ENCODE peak calls at places on chromosomes 5 and 9, in nine cellular contexts. X is brain microvascular endothelial cell; E is CD8-positive, alpha-beta T cell; V is fibroblast of lung; H is psoas muscle; G is testis; D is AG09309; Y is SK-N-SH; N is A549. O is an unnamed sample.

GRCh38 chr5:135473956-135474670 is 22.0 kb upstream of the TIFAB start:
- DNase-seq in Y (no peak), N (no peak), G (no peak), V (no peak), E (no peak), X (no peak), H (no peak), D (no peak), O (no peak)

GRCh38 chr5:175778951-175779475 is 92.4 kb upstream of the CPLX2 start:
- DNase-seq in V (no peak), D (no peak), Y (peak), N (peak), X (peak), E (peak), H (no peak), G (peak), O (no peak)

GRCh38 chr9:11149065-11149464 is 536.3 kb upstream of the PTPRD start:
- DNase-seq in H (no peak), E (no peak), X (no peak), G (peak), Y (no peak), D (no peak), N (no peak), V (no peak), O (no peak)

GRCh38 chr9:1939926-1940368 is 75.2 kb upstream of the SMARCA2 start:
- DNase-seq in X (no peak), N (peak), E (peak), G (peak), V (peak), H (no peak), Y (peak), D (no peak), O (peak)

GRCh38 chr9:114968710-114969109 is 38.3 kb upstream of the TNFSF8 start:
- DNase-seq in V (peak), D (no peak), X (peak), Y (no peak), G (no peak), N (no peak), H (no peak), E (no peak), O (peak)

GRCh38 chr5:62486672-62487071 is 74.1 kb downstream of the IPO11 start:
- DNase-seq in N (no peak), G (no peak), E (no peak), H (no peak), X (no peak), D (no peak), V (no peak), Y (peak), O (no peak)

GRCh38 chr9:109793196-109793595 is 13.2 kb downstream of the PALM2AKAP2 start:
- DNase-seq in V (peak), X (peak), E (no peak), N (peak), H (no peak), D (peak), G (no peak), Y (no peak), O (peak)

GRCh38 chr9:95724253-95724991 is 151.1 kb upstream of the ERCC6L2 start:
- DNase-seq in G (no peak), V (no peak), Y (no peak), N (no peak), D (no peak), X (no peak), E (peak), H (no peak), O (no peak)

GRCh38 chr9:108786322-108786721 is 69.5 kb downstream of the ACTL7B start:
- DNase-seq in V (no peak), X (no peak), D (no peak), G (no peak), H (no peak), E (no peak), N (no peak), Y (no peak), O (peak)

GRCh38 chr5:140608730-140609520 is 24.1 kb downstream of the CD14 start:
- DNase-seq in D (no peak), V (no peak), H (no peak), E (no peak), N (no peak), G (no peak), X (no peak), Y (no peak), O (peak)

GRCh38 chr5:30959238-30959637 is 234.2 kb upstream of the CDH6 start:
- DNase-seq in X (no peak), N (no peak), V (no peak), G (no peak), E (no peak), H (no peak), D (no peak), Y (no peak), O (no peak)

GRCh38 chr5:144473650-144474049 is 303.0 kb downstream of the KCTD16 start:
- DNase-seq in V (no peak), D (no peak), H (no peak), E (no peak), G (no peak), Y (no peak), X (no peak), N (no peak), O (no peak)

GRCh38 chr5:144468542-144468941 is 297.9 kb downstream of the KCTD16 start:
- DNase-seq in Y (no peak), G (no peak), H (no peak), V (no peak), X (no peak), E (no peak), N (no peak), D (no peak), O (no peak)

GRCh38 chr5:144465441-144465840 is 294.8 kb downstream of the KCTD16 start:
- DNase-seq in X (no peak), Y (no peak), N (no peak), D (no peak), G (no peak), V (no peak), H (no peak), E (no peak), O (no peak)

GRCh38 chr5:144469106-144469505 is 298.4 kb downstream of the KCTD16 start:
- DNase-seq in G (no peak), V (no peak), E (no peak), Y (no peak), D (no peak), N (no peak), H (no peak), X (no peak), O (peak)

DNA sequence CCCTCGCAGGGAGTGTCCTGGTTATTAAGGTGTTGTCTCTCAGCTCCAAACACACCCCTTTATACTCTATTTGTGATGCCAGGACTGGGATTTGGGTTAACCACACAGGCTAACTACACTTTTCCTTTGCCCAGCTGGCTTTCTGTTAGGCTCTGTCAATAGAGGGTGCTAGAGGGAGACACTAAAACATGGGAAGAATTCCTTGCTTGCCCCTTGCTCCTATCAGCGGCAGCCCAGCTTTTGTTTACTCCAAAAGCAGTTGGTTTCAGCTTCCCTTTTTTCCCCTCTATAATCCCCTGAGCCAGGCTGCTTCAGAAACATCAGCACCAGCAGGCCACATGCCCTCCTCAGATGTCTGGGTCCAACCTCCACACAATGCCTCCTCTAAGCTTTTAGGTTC is 297.1 kb downstream of the KCTD16 start:
- DNase-seq in V (peak), D (no peak), G (peak), E (no peak), N (peak), Y (peak), X (peak), H (no peak), O (peak)
- TF ChIP-seq CTCF in V (peak), D (peak), G (peak), E (no peak), N (peak), Y (peak), X (peak), H (no peak), O (peak)

GRCh38 chr5:122779451-122779850 is 4.6 kb downstream of the SNX2 start:
- DNase-seq in G (no peak), E (no peak), H (no peak), V (no peak), D (no peak), N (no peak), X (no peak), Y (no peak), O (no peak)

GRCh38 chr5:122775713-122776084 is 819 bp downstream of the SNX2 start:
- DNase-seq in D (no peak), Y (peak), N (no peak), X (no peak), V (peak), E (no peak), H (no peak), G (no peak), O (peak)

GRCh38 chr5:122780296-122780695 is 5.4 kb downstream of the SNX2 start:
- DNase-seq in Y (no peak), E (no peak), G (no peak), H (no peak), X (no peak), N (no peak), D (no peak), V (no peak), O (no peak)

GRCh38 chr5:122776143-122776542 is 1.3 kb downstream of the SNX2 start:
- DNase-seq in H (no peak), D (no peak), N (no peak), G (no peak), Y (no peak), E (no peak), V (no peak), X (no peak), O (no peak)

DNA sequence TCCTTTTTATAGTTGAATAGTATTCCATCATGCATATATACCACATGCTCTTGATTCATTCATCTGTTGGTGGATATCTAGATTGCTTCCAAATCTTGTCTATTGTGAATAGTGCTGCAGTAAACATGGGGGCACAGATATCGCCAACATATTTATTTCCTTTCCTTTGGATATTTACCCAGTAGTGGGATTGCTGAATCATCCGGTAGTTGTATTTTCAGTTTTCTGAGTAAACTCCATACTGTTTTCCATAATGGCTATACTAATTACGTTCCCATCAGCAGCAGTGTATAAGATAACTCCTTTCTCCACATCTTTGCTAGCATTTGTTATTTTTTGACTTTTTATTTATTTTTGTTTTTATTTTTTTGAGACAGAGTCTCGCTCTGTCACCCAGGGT is 3.3 kb downstream of the SNX2 start:
- DNase-seq in G (no peak), X (no peak), V (no peak), H (no peak), E (no peak), Y (no peak), D (no peak), N (no peak), O (no peak)
- H3K4me3 ChIP-seq in G (no peak), X (no peak), V (no peak), H (no peak), E (no peak), Y (no peak), D (no peak), N (no peak), O (no peak)

DNA sequence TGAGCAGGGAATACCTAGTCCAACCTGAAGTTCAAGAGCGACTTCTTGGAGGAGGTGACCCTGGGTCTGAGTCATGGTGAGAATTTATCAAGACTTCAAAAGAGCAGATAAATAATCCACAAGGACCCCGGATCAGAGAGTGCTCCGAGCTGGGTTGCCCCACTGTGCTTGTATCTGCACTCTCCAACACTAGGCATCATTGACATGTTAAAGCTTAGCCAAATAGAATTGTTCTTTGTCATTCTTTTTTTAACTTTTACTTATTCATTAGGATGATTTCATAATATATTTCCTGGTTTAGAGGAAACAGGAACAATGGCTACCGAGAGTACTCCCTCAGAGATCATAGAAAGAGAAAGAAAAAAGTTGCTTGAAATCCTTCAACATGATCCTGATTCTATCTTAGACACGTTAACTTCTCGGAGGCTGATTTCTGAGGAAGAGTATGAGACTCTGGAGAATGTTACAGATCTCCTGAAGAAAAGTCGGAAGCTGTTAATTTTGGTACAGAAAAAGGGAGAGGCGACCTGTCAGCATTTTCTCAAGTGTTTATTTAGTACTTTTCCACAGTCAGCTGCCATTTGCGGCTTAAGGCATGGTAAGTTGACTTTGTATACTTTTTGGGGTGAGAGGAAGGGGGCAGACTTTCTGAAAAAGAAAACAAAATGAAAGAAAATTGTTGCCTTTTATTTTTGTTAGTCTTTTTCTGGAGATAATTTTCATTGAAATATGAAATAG is at the start of gene CARD6:
- DNase-seq in X (no peak), D (no peak), H (no peak), Y (no peak), N (peak), G (no peak), V (peak), E (no peak), O (peak)
- TF ChIP-seq CTCF in X (no peak), D (no peak), H (no peak), Y (no peak), N (no peak), G (no peak), V (peak), E (no peak), O (peak)

GRCh38 chr5:98339141-98339848 is 434.2 kb upstream of the RGMB start:
- DNase-seq in H (no peak), E (no peak), G (no peak), D (no peak), N (no peak), X (no peak), V (no peak), Y (no peak), O (no peak)

GRCh38 chr5:98341038-98341710 is 432.3 kb upstream of the RGMB start:
- DNase-seq in E (no peak), D (peak), G (no peak), Y (no peak), H (no peak), V (peak), X (peak), N (no peak), O (peak)

GRCh38 chr5:98341711-98342042 is 431.8 kb upstream of the RGMB start:
- DNase-seq in X (no peak), D (no peak), G (no peak), Y (no peak), E (no peak), N (no peak), H (no peak), V (peak), O (peak)
- H3K4me3 ChIP-seq in X (no peak), D (no peak), G (no peak), Y (no peak), E (no peak), N (no peak), H (no peak), V (no peak), O (no peak)

DNA sequence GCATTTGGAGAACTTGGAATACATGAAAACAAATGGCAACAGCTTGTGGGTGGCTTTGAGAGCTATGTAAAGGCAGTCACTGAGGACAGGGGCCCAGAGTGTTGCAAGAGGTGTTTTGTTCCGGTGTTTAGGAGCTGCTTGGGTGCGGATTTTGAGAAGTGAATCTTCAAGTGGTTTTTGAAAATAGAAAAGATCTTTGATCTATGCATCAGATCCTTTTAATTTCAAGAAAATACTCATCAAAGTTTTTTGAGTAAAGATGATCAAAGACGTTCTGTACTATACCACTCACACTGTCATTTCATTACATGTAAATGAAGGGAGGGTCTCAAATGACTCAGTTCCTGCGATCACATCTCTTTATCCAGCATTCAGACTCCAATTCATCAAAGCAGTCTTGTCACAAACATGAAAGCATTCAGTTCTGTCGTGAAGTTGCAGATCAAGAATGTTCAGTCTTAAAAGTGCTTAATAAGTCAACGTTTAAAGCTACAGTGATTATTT is 112.5 kb downstream of the WDR41 start:
- DNase-seq in E (peak), N (no peak), G (no peak), V (no peak), X (no peak), Y (no peak), D (no peak), H (no peak), O (no peak)
- TF ChIP-seq CTCF in E (no peak), N (no peak), G (no peak), V (no peak), X (no peak), Y (no peak), D (no peak), H (no peak), O (no peak)

DNA sequence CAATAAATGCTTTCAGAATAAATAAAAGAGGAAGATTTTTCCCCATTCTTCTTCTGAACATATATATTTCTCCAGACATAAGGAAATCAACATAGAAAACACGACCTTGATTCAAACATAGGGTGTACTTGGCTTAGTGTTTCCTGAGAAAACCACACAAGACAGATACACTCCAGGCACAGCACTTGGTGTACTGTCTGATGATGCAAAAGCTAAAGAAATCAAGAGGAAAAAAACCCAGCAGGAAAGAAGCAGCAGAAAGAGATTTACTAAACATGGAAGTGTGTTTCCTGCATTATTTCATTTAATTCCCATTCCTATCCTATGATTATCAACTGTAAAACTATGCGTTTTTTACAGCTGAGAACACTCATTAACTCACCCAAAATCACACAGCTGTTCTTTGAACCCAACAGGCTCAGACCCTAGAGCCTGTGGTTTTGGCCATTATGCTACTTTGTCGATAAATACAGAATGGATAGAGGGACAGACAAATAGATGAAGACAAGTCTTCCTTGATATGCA is 46.1 kb downstream of the NIPAL4 start:
- DNase-seq in N (no peak), D (no peak), G (no peak), X (no peak), V (peak), E (no peak), Y (no peak), H (no peak), O (peak)
- H3K4me3 ChIP-seq in N (no peak), D (no peak), G (no peak), X (no peak), V (no peak), E (no peak), Y (no peak), H (no peak), O (no peak)

GRCh38 chr5:170338933-170339779 is 41.6 kb upstream of the LCP2 start:
- DNase-seq in H (no peak), D (no peak), E (peak), Y (no peak), X (no peak), N (no peak), G (no peak), V (no peak), O (no peak)
- TF ChIP-seq CTCF in H (peak), D (no peak), E (peak), Y (no peak), X (no peak), N (peak), G (no peak), V (no peak), O (no peak)

DNA sequence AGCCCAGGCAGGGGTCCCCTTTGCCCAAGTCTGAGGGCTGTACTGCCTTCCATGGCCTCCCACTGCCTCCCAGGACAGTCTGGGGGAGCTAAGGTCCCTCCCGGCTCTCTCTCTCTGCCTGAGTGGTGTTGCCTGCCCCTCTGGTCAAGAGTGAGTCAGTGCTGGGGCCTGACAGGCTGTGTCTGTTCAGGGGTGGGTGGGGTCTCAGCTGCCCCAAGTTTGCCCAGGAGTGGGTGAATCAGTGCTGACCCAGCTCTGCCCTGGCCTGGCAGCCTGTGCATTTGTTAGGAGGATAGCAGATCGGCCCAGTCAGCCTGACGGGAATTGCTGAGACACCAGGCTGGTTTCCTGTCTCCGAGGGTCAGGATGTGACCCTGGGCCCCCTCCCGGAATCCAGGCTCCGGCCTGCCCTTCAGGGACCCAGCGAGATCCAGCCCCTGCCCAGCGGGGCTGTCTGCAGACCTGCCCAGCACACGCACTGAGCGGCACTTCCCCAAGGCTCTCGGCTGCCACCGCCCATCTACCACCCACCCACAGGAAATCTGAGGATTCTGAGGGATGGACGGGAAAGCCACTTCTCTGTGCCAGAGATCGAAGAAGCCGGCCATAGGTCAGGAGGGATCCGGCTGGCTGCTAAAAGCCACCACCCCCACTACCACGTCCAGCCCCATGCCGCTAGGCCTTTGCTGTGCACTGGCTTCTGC is 15.9 kb downstream of the ENG start:
- DNase-seq in V (peak), H (peak), X (peak), N (peak), D (peak), G (peak), Y (no peak), E (no peak), O (peak)
- H3K4me3 ChIP-seq in V (no peak), H (peak), X (peak), N (no peak), D (peak), G (no peak), Y (peak), E (no peak), O (peak)

DNA sequence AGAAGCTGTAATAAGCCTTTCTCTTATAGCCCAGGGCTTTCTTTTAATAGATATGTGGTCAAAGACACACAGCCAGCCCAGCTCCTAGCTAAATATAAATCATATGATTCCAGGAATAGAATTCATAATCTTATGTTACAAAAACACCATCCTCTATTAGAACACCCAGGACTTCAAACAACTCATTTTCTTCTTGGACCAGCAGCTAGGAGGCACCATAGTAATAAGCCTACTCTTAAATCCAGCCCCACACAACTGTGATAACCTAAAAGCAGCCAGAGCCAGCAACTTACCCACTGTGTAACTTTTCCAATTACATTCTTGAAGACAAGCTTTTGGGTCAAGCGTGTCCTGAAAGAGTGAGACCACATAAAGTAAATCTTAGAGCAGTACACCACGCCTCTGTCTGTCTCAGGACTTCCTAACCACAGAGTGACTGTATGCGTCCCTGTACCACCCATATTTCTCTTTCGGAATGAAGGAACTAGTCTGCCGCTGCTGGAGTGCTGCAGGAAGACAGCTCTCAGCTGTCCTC is 223.8 kb downstream of the TLE1 start:
- DNase-seq in E (no peak), D (no peak), G (no peak), N (no peak), Y (no peak), X (peak), V (peak), H (no peak), O (no peak)
- TF ChIP-seq CTCF in E (no peak), D (peak), G (no peak), N (no peak), Y (no peak), X (peak), V (peak), H (peak), O (peak)

O was measured in AG10803.